ENCODE peak calls at places on chromosomes 5 and 9, in nine cellular contexts. One of them, this sample, is unnamed.
A peak's percentile ranks its signal among the peaks of the same experiment; 100 is the strongest.

GRCh38 chr5:59799668-59800374 is 93.7 kb downstream of the PDE4D start:
- DNase-seq in astrocyte of the spinal cord: peak; percentile 75
- DNase-seq in A549: peak; percentile 29
- DNase-seq in WTC11: no peak
- DNase-seq in PC-3: peak; percentile 72
- DNase-seq in AG10803: peak; percentile 43
- DNase-seq in HepG2: peak; percentile 7
- DNase-seq in PC-9: peak; percentile 28
- DNase-seq in IMR-90: peak; percentile 57
- DNase-seq in this sample: peak; percentile 69

GRCh38 chr5:179762781-179763176 is 30.2 kb downstream of the MAML1 start:
- DNase-seq in astrocyte of the spinal cord: peak; percentile 14
- DNase-seq in A549: no peak
- DNase-seq in WTC11: no peak
- DNase-seq in PC-3: no peak
- DNase-seq in AG10803: no peak
- DNase-seq in HepG2: no peak
- DNase-seq in PC-9: no peak
- DNase-seq in IMR-90: peak; percentile 75
- DNase-seq in this sample: peak; percentile 61

GRCh38 chr5:43036856-43037711 is 3.0 kb downstream of the ANXA2R start:
- DNase-seq in astrocyte of the spinal cord: peak; percentile 73
- DNase-seq in A549: no peak
- DNase-seq in WTC11: no peak
- DNase-seq in PC-3: peak; percentile 71
- DNase-seq in AG10803: no peak
- DNase-seq in HepG2: no peak
- DNase-seq in PC-9: no peak
- DNase-seq in IMR-90: peak; percentile 59
- DNase-seq in this sample: peak; percentile 39

GRCh38 chr9:35481347-35481975 is 8.4 kb upstream of the RUSC2 start:
- DNase-seq in astrocyte of the spinal cord: peak; percentile 56
- DNase-seq in A549: peak; percentile 75
- DNase-seq in WTC11: peak; percentile 59
- DNase-seq in PC-3: peak; percentile 74
- DNase-seq in AG10803: peak; percentile 80
- DNase-seq in HepG2: peak; percentile 54
- DNase-seq in PC-9: peak; percentile 57
- DNase-seq in IMR-90: peak; percentile 75
- DNase-seq in this sample: peak; percentile 84

GRCh38 chr5:129499208-129499852 is 39.2 kb downstream of the ADAMTS19 start:
- DNase-seq in astrocyte of the spinal cord: no peak
- DNase-seq in A549: no peak
- DNase-seq in WTC11: no peak
- DNase-seq in PC-3: no peak
- DNase-seq in AG10803: no peak
- DNase-seq in HepG2: no peak
- DNase-seq in PC-9: no peak
- DNase-seq in IMR-90: no peak
- DNase-seq in this sample: no peak

GRCh38 chr9:100652850-100653249 is 75.0 kb downstream of the CAVIN4 start:
- DNase-seq in astrocyte of the spinal cord: no peak
- DNase-seq in A549: no peak
- DNase-seq in WTC11: no peak
- DNase-seq in PC-3: no peak
- DNase-seq in AG10803: no peak
- DNase-seq in HepG2: no peak
- DNase-seq in PC-9: no peak
- DNase-seq in IMR-90: no peak
- DNase-seq in this sample: no peak

GRCh38 chr5:75434107-75434506 is 77.3 kb downstream of the CERT1 start:
- DNase-seq in astrocyte of the spinal cord: no peak
- DNase-seq in A549: no peak
- DNase-seq in WTC11: no peak
- DNase-seq in PC-3: no peak
- DNase-seq in AG10803: peak; percentile 30
- DNase-seq in HepG2: no peak
- DNase-seq in PC-9: no peak
- DNase-seq in IMR-90: peak; percentile 17
- DNase-seq in this sample: no peak

GRCh38 chr5:78803386-78803785 is 154.8 kb upstream of the LHFPL2 start:
- DNase-seq in astrocyte of the spinal cord: no peak
- DNase-seq in A549: no peak
- DNase-seq in WTC11: no peak
- DNase-seq in PC-3: no peak
- DNase-seq in AG10803: peak; percentile 93
- DNase-seq in HepG2: no peak
- DNase-seq in PC-9: no peak
- DNase-seq in IMR-90: no peak
- DNase-seq in this sample: peak; percentile 85

GRCh38 chr5:148511832-148512347 is 128.1 kb downstream of the FBXO38 start:
- DNase-seq in astrocyte of the spinal cord: no peak
- DNase-seq in A549: no peak
- DNase-seq in WTC11: no peak
- DNase-seq in PC-3: no peak
- DNase-seq in AG10803: no peak
- DNase-seq in HepG2: no peak
- DNase-seq in PC-9: no peak
- DNase-seq in IMR-90: no peak
- DNase-seq in this sample: no peak

GRCh38 chr5:53259176-53259575 is 149.6 kb upstream of the MOCS2 start:
- DNase-seq in astrocyte of the spinal cord: no peak
- DNase-seq in A549: no peak
- DNase-seq in WTC11: no peak
- DNase-seq in PC-3: no peak
- DNase-seq in AG10803: no peak
- DNase-seq in HepG2: no peak
- DNase-seq in PC-9: no peak
- DNase-seq in IMR-90: no peak
- DNase-seq in this sample: no peak

GRCh38 chr5:133675376-133676154 is 63.2 kb upstream of the FSTL4 start:
- DNase-seq in astrocyte of the spinal cord: no peak
- DNase-seq in A549: no peak
- DNase-seq in WTC11: peak; percentile 18
- DNase-seq in PC-3: no peak
- DNase-seq in AG10803: no peak
- DNase-seq in HepG2: no peak
- DNase-seq in PC-9: no peak
- DNase-seq in IMR-90: no peak
- DNase-seq in this sample: no peak

DNA sequence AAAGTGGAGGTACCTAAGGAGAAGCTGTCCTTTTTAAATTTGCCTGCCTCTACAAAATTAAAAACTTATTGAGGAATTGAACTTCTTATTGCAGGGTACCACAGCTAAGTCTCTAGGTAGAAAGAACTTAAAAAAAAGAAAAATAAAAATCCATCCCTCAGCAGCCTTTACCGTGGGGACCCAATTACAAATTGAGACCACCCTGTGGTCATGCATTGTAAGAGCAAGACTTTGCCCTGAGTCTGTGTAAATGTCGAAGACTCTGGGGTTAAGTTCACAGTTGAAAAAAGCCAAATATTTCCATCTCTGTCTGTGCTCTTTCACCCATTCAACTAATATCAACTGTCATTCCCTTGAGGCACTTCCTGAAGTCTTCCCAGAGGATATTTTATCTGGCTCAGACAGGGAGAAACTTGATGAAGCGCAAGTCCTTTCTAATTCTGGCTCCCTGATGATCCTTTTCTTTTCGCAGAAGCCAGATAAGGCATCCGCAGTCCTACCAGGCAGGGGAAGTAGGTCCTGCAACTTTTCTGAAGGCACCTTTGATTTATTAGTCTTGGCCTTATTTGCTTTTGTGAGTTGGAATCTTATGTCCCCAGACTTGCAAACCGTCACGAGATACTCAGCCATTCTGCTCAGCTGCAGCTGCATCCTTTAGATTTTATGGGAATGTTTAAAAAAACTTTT is 323.8 kb upstream of the WWC1 start:
- DNase-seq in astrocyte of the spinal cord: no peak
- DNase-seq in A549: no peak
- DNase-seq in WTC11: no peak
- DNase-seq in PC-3: no peak
- DNase-seq in AG10803: peak; percentile 51
- DNase-seq in HepG2: no peak
- DNase-seq in PC-9: no peak
- DNase-seq in IMR-90: no peak
- DNase-seq in this sample: no peak
- TF ChIP-seq CTCF in astrocyte of the spinal cord: peak; percentile 5
- TF ChIP-seq CTCF in A549: no peak
- TF ChIP-seq CTCF in WTC11: no peak
- TF ChIP-seq CTCF in PC-3: no peak
- TF ChIP-seq CTCF in AG10803: peak; percentile 17
- TF ChIP-seq CTCF in HepG2: no peak
- TF ChIP-seq CTCF in PC-9: no peak
- TF ChIP-seq CTCF in IMR-90: no peak
- TF ChIP-seq CTCF in this sample: no peak

GRCh38 chr9:98117984-98118639 is 910 bp downstream of the TRIM14 start:
- DNase-seq in astrocyte of the spinal cord: no peak
- DNase-seq in A549: peak; percentile 65
- DNase-seq in WTC11: no peak
- DNase-seq in PC-3: peak; percentile 38
- DNase-seq in AG10803: peak; percentile 21
- DNase-seq in HepG2: peak; percentile 82
- DNase-seq in PC-9: peak; percentile 19
- DNase-seq in IMR-90: peak; percentile 28
- DNase-seq in this sample: peak; percentile 34

GRCh38 chr9:98120476-98120875 is 1.5 kb upstream of the TRIM14 start:
- DNase-seq in astrocyte of the spinal cord: no peak
- DNase-seq in A549: no peak
- DNase-seq in WTC11: no peak
- DNase-seq in PC-3: no peak
- DNase-seq in AG10803: no peak
- DNase-seq in HepG2: no peak
- DNase-seq in PC-9: no peak
- DNase-seq in IMR-90: no peak
- DNase-seq in this sample: no peak

GRCh38 chr9:98121096-98121495 is 2.1 kb upstream of the TRIM14 start:
- DNase-seq in astrocyte of the spinal cord: no peak
- DNase-seq in A549: no peak
- DNase-seq in WTC11: no peak
- DNase-seq in PC-3: peak; percentile 57
- DNase-seq in AG10803: peak; percentile 8
- DNase-seq in HepG2: no peak
- DNase-seq in PC-9: peak; percentile 45
- DNase-seq in IMR-90: no peak
- DNase-seq in this sample: peak; percentile 26

GRCh38 chr9:98124637-98125426 is 5.8 kb upstream of the TRIM14 start:
- DNase-seq in astrocyte of the spinal cord: no peak
- DNase-seq in A549: no peak
- DNase-seq in WTC11: no peak
- DNase-seq in PC-3: no peak
- DNase-seq in AG10803: no peak
- DNase-seq in HepG2: no peak
- DNase-seq in PC-9: no peak
- DNase-seq in IMR-90: no peak
- DNase-seq in this sample: no peak

GRCh38 chr9:98118640-98119601 is at the start of gene TRIM14:
- DNase-seq in astrocyte of the spinal cord: peak; percentile 43
- DNase-seq in A549: peak; percentile 83
- DNase-seq in WTC11: peak; percentile 73
- DNase-seq in PC-3: peak; percentile 62
- DNase-seq in AG10803: peak; percentile 41
- DNase-seq in HepG2: peak; percentile 69
- DNase-seq in PC-9: peak; percentile 69
- DNase-seq in IMR-90: peak; percentile 55
- DNase-seq in this sample: peak; percentile 49
- TF ChIP-seq CTCF in astrocyte of the spinal cord: no peak
- TF ChIP-seq CTCF in A549: peak; percentile 38
- TF ChIP-seq CTCF in WTC11: no peak
- TF ChIP-seq CTCF in PC-3: peak; percentile 47
- TF ChIP-seq CTCF in AG10803: peak; percentile 23
- TF ChIP-seq CTCF in HepG2: peak; percentile 86
- TF ChIP-seq CTCF in PC-9: peak; percentile 45
- TF ChIP-seq CTCF in IMR-90: peak; percentile 46
- TF ChIP-seq CTCF in this sample: peak; percentile 23

DNA sequence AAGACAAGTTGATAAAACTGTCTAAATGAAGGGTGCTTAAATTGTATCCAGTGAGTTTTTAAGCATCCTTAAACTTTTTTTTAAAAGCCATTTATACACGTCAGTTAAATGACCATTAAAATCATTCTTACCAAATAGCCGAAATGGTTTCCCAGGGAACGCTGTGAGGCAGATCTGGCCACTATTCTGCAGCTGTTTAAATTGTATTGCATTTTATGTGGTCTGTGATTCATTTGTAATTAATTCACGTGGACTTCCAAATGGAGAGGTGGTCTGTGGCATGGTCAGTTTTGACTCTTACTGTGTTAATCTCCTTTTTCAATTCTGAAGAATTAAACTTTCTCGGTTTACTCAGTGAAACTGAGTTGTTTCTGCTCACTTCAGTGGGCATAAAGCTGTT is 113.7 kb upstream of the OTULINL start:
- DNase-seq in astrocyte of the spinal cord: peak; percentile 79
- DNase-seq in A549: no peak
- DNase-seq in WTC11: no peak
- DNase-seq in PC-3: no peak
- DNase-seq in AG10803: peak; percentile 46
- DNase-seq in HepG2: no peak
- DNase-seq in PC-9: no peak
- DNase-seq in IMR-90: no peak
- DNase-seq in this sample: no peak
- TF ChIP-seq CTCF in astrocyte of the spinal cord: no peak
- TF ChIP-seq CTCF in A549: no peak
- TF ChIP-seq CTCF in WTC11: no peak
- TF ChIP-seq CTCF in PC-3: no peak
- TF ChIP-seq CTCF in AG10803: no peak
- TF ChIP-seq CTCF in HepG2: no peak
- TF ChIP-seq CTCF in PC-9: no peak
- TF ChIP-seq CTCF in IMR-90: no peak
- TF ChIP-seq CTCF in this sample: no peak

GRCh38 chr5:175216991-175217390 is 227.0 kb downstream of the DRD1 start:
- DNase-seq in astrocyte of the spinal cord: no peak
- DNase-seq in A549: no peak
- DNase-seq in WTC11: no peak
- DNase-seq in PC-3: peak; percentile 57
- DNase-seq in AG10803: peak; percentile 78
- DNase-seq in HepG2: no peak
- DNase-seq in PC-9: no peak
- DNase-seq in IMR-90: peak; percentile 43
- DNase-seq in this sample: no peak
- TF ChIP-seq CTCF in astrocyte of the spinal cord: no peak
- TF ChIP-seq CTCF in A549: no peak
- TF ChIP-seq CTCF in WTC11: no peak
- TF ChIP-seq CTCF in PC-3: no peak
- TF ChIP-seq CTCF in AG10803: no peak
- TF ChIP-seq CTCF in HepG2: no peak
- TF ChIP-seq CTCF in PC-9: no peak
- TF ChIP-seq CTCF in IMR-90: no peak
- TF ChIP-seq CTCF in this sample: no peak

GRCh38 chr5:69032009-69032408 is 61.8 kb upstream of the SLC30A5 start:
- DNase-seq in astrocyte of the spinal cord: no peak
- DNase-seq in A549: no peak
- DNase-seq in WTC11: no peak
- DNase-seq in PC-3: no peak
- DNase-seq in AG10803: no peak
- DNase-seq in HepG2: no peak
- DNase-seq in PC-9: no peak
- DNase-seq in IMR-90: no peak
- DNase-seq in this sample: no peak
- TF ChIP-seq CTCF in astrocyte of the spinal cord: no peak
- TF ChIP-seq CTCF in A549: no peak
- TF ChIP-seq CTCF in WTC11: no peak
- TF ChIP-seq CTCF in PC-3: peak; percentile 27
- TF ChIP-seq CTCF in AG10803: no peak
- TF ChIP-seq CTCF in HepG2: peak; percentile 40
- TF ChIP-seq CTCF in PC-9: no peak
- TF ChIP-seq CTCF in IMR-90: no peak
- TF ChIP-seq CTCF in this sample: peak; percentile 10

GRCh38 chr5:108278285-108279240 is 103.3 kb downstream of the FBXL17 start:
- DNase-seq in astrocyte of the spinal cord: no peak
- DNase-seq in A549: no peak
- DNase-seq in WTC11: peak; percentile 17
- DNase-seq in PC-3: no peak
- DNase-seq in AG10803: no peak
- DNase-seq in HepG2: no peak
- DNase-seq in PC-9: no peak
- DNase-seq in IMR-90: no peak
- DNase-seq in this sample: no peak
- TF ChIP-seq CTCF in astrocyte of the spinal cord: no peak
- TF ChIP-seq CTCF in A549: no peak
- TF ChIP-seq CTCF in WTC11: no peak
- TF ChIP-seq CTCF in PC-3: peak; percentile 43
- TF ChIP-seq CTCF in AG10803: no peak
- TF ChIP-seq CTCF in HepG2: no peak
- TF ChIP-seq CTCF in PC-9: no peak
- TF ChIP-seq CTCF in IMR-90: no peak
- TF ChIP-seq CTCF in this sample: no peak